ENCODE peak calls at places on chromosomes 12 and 14, in nine cellular contexts. H is foreskin keratinocyte, N is upper lobe of left lung, E is SJSA1, Y is heart right ventricle, I is tibial nerve, D is fibroblast of lung, A is lung, J is neural progenitor cell. Q is an unnamed sample.
A peak's percentile ranks its signal among the peaks of the same experiment; 100 is the strongest.

GRCh38 chr12:104544836-104545235 is 88.1 kb downstream of the CHST11 start:
- DNase-seq in H (no peak), N (no peak), E (no peak), Y (no peak), I (no peak), D (no peak), A (no peak), J (peak; percentile 48), Q (no peak)

GRCh38 chr12:92063641-92064040 is 82.0 kb downstream of the BTG1 start:
- DNase-seq in H (no peak), N (no peak), E (peak; percentile 84), Y (no peak), I (no peak), D (peak; percentile 47), A (no peak), J (no peak), Q (no peak)

GRCh38 chr14:106790189-106791036 is 1264.0 kb downstream of the TMEM121 start:
- DNase-seq in H (no peak), N (peak; percentile 96), E (no peak), Y (no peak), I (no peak), D (no peak), A (peak; percentile 74), J (peak; percentile 2), Q (peak; percentile 73)

GRCh38 chr12:69900720-69901131 is 75.7 kb downstream of the MYRFL start:
- DNase-seq in H (peak; percentile 73), N (no peak), E (peak; percentile 36), Y (peak; percentile 85), I (peak; percentile 75), D (peak; percentile 58), A (peak; percentile 81), J (peak; percentile 88), Q (peak; percentile 86)

GRCh38 chr12:67714648-67715047 is 66.1 kb downstream of the DYRK2 start:
- DNase-seq in H (no peak), N (no peak), E (peak; percentile 91), Y (no peak), I (no peak), D (peak; percentile 50), A (no peak), J (no peak), Q (no peak)

GRCh38 chr12:13141686-13142085 is 38.2 kb upstream of the GSG1 start:
- DNase-seq in H (no peak), N (no peak), E (no peak), Y (no peak), I (no peak), D (no peak), A (no peak), J (no peak), Q (no peak)

GRCh38 chr12:57695770-57696432 is 2.0 kb downstream of the OS9 start:
- DNase-seq in H (no peak), N (no peak), E (peak; percentile 61), Y (no peak), I (no peak), D (no peak), A (no peak), J (no peak), Q (no peak)

GRCh38 chr12:20004951-20005350 is 363.4 kb upstream of the PDE3A start:
- DNase-seq in H (peak; percentile 7), N (no peak), E (no peak), Y (no peak), I (no peak), D (peak; percentile 42), A (no peak), J (no peak), Q (no peak)

GRCh38 chr14:55706341-55706684 is 126.3 kb downstream of the KTN1 start:
- DNase-seq in H (no peak), N (no peak), E (no peak), Y (no peak), I (no peak), D (no peak), A (no peak), J (no peak), Q (no peak)

GRCh38 chr12:121436706-121437105 is 36.8 kb downstream of the RNF34 start:
- DNase-seq in H (no peak), N (no peak), E (no peak), Y (no peak), I (no peak), D (no peak), A (no peak), J (no peak), Q (no peak)

GRCh38 chr12:107375231-107375630 is 281.9 kb upstream of the CRY1 start:
- DNase-seq in H (no peak), N (no peak), E (no peak), Y (no peak), I (no peak), D (no peak), A (no peak), J (no peak), Q (no peak)

GRCh38 chr12:66776974-66777373 is 98.1 kb upstream of the GRIP1 start:
- DNase-seq in H (no peak), N (no peak), E (no peak), Y (no peak), I (no peak), D (no peak), A (no peak), J (no peak), Q (no peak)

GRCh38 chr12:94640134-94640928 is 10.0 kb downstream of the TMCC3 start:
- DNase-seq in H (peak; percentile 82), N (no peak), E (peak; percentile 13), Y (no peak), I (no peak), D (peak; percentile 93), A (no peak), J (no peak), Q (no peak)

GRCh38 chr14:72606879-72607278 is 287.0 kb downstream of the DPF3 start:
- DNase-seq in H (no peak), N (no peak), E (no peak), Y (no peak), I (no peak), D (no peak), A (no peak), J (no peak), Q (no peak)

GRCh38 chr14:101361451-101362433 is 199.6 kb upstream of the DIO3 start:
- DNase-seq in H (no peak), N (no peak), E (no peak), Y (no peak), I (no peak), D (no peak), A (peak; percentile 27), J (no peak), Q (no peak)

GRCh38 chr12:117356048-117356447 is 5.4 kb downstream of the NOS1 start:
- DNase-seq in H (peak; percentile 80), N (no peak), E (peak; percentile 22), Y (no peak), I (no peak), D (no peak), A (no peak), J (no peak), Q (peak; percentile 44)
- H3K27ac ChIP-seq in H (no peak overlapping the region), N (no peak overlapping the region), E (no peak overlapping the region), Y (no peak overlapping the region), I (no peak overlapping the region), D (no peak overlapping the region), A (no peak overlapping the region), J (no peak overlapping the region), Q (no peak overlapping the region)

DNA sequence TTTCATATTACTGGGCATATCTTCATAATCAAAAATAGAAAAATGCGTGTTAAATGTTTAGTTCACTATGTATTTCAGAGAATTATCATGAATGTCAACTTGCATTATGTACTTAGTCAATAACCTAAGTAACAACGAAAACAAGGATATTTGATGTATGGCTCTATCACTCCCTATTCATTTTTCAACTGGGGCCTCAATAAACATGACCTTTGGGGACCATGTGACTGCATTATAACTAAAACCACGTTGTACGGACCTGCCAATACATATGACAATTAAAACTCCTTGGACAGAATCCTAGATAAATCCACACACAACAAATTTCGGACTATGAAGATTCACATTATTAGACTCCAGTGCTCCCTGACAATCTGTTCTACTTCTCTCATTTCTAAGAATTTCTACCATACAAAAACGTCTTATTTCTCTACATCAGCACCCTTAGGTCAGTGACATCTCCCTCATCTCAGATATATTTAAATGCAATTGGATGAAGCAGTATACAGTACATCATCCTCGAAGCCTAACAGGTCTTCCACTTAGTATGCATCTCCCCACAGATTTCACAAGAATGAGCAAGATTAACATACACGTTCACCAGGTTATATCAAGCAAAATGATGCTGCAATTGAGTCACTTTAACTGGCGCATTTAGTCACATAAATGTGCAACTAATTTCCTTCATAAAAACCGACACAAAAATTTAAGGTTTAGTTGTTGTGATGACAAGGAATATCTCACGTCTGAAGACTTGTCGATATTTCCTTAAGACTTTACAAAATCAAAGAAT is 1.5 kb downstream of the UBE2N start:
- DNase-seq in H (peak; percentile 44), N (no peak), E (no peak), Y (no peak), I (no peak), D (peak; percentile 25), A (no peak), J (no peak), Q (no peak)
- H3K4me1 ChIP-seq in H (peaks cover 17% of the 10 kb centered on the region), N (peaks cover 58% of the 10 kb centered on the region), E (peaks cover 19% of the 10 kb centered on the region), Y (peaks cover 64% of the 10 kb centered on the region), I (peaks cover 33% of the 10 kb centered on the region), D (peaks cover 10% of the 10 kb centered on the region), A (peaks cover 30% of the 10 kb centered on the region), J (peaks cover 23% of the 10 kb centered on the region), Q (peaks cover 20% of the 10 kb centered on the region)

DNA sequence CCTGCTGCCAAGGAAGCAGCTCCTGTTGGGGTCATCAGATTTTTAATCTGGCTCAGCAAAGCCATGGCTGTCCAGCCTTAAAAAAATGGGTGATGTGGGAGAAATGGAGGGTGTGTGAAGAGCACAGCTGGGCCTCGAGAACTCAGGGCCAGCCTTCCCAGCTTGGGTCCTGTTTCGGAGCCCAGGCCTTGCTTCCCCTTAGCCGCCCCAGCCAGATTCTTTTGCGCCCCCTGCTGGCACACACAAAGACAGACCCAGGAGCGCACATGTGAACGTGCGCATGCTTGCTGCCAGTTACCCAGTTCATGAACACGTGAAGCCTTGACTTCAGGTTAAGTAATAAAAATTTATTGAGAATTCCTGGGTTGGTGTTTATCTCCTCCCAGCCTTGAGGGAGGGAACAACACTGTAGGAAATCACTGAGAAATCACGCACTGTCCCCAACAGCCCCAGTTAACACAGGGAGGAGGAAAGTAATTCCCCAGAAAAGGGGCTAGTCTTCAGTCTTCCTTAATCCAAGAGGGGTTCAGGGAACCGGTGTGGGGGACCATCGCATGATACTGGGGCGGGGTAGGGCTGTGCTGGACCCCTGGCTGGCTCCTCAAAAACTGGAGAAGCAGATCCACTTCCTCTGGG is 5.3 kb downstream of the PHB2 start:
- DNase-seq in H (peak; percentile 78), N (no peak), E (peak; percentile 71), Y (peak; percentile 90), I (no peak), D (peak; percentile 73), A (peak; percentile 91), J (peak; percentile 90), Q (peak; percentile 95)
- H3K27ac ChIP-seq in H (no peak overlapping the region), N (peak overlapping the region; percentile 91), E (no peak overlapping the region), Y (peak overlapping the region; percentile 3), I (peak overlapping the region; percentile 86), D (no peak overlapping the region), A (no peak overlapping the region), J (peak overlapping the region; percentile 27), Q (peak overlapping the region; percentile 77)

DNA sequence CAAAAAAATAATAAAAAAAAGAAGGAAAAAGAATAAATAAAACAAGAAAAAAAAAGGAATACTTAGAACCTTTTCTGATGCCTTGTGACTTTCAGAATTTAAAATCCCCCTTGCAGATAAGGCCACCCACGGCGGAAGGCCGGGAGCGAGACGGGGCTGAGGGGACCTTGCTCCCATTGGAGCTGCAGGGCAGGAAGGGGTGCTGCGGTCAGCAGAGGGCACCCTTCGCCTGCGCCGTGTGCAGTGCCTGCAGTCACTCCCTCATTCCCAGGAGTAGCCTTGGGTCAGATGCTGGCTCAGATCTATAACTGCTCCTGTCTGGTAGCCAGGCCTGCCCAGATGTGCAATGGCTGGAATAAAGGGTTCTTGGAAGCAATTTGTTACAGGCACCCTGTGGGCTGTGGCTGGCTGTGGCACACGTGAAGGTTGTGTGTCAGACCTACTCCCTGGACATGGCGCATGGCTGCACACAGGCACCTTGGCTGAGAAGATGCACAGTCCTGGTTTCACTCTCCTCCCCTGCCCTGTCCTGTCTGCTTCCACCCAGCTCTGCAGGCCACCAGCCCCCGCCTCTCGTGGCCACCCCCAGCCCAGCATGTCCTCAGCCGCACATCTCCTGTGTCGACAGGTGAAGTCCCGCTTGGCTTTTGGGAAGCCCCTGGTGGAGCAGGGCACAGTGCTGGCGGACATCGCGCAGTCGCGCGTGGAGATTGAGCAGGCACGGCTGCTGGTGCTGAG is 13.4 kb upstream of the ALDH2 start:
- DNase-seq in H (peak; percentile 25), N (peak; percentile 88), E (peak; percentile 40), Y (peak; percentile 65), I (no peak), D (peak; percentile 33), A (peak; percentile 59), J (peak; percentile 82), Q (peak; percentile 41)
- H3K4me1 ChIP-seq in H (peaks cover 7% of the 10 kb centered on the region), N (peaks cover 28% of the 10 kb centered on the region), E (no peaks in the 10 kb centered on the region), Y (peaks cover 59% of the 10 kb centered on the region), I (peaks cover 5% of the 10 kb centered on the region), D (peaks cover 3% of the 10 kb centered on the region), A (peaks cover 2% of the 10 kb centered on the region), J (peaks cover 9% of the 10 kb centered on the region), Q (no peaks in the 10 kb centered on the region)